ENCODE peak calls at places on chromosome 15, in six cellular contexts. G, L, R, V, O and I are unnamed samples.

GRCh38 chr15:32730677-32731654 is 13.2 kb downstream of the GREM1 start:
- DNase-seq in G (peak; percentile 77), L (no peak), O (peak; percentile 78), R (peak; percentile 94), V (peak; percentile 47), I (no peak)

GRCh38 chr15:61661791-61662190 is 398.5 kb downstream of the VPS13C start:
- DNase-seq in L (no peak), G (no peak), V (no peak), R (no peak), O (no peak), I (no peak)

GRCh38 chr15:94080416-94080815 is 150.9 kb upstream of the MCTP2 start:
- DNase-seq in G (no peak), O (no peak), R (no peak), L (peak; percentile 79), V (no peak), I (no peak)

GRCh38 chr15:99143655-99144610 is 39.1 kb downstream of the SYNM start:
- DNase-seq in R (peak; percentile 39), G (no peak), V (peak; percentile 35), L (peak; percentile 83), O (peak; percentile 52), I (peak; percentile 94)

GRCh38 chr15:64930778-64931240 is 19.1 kb downstream of the ANKDD1A start:
- DNase-seq in G (no peak), R (no peak), V (no peak), L (peak; percentile 64), O (no peak), I (no peak)

GRCh38 chr15:59392299-59392698 is 19.6 kb upstream of the MYO1E start:
- DNase-seq in R (no peak), L (no peak), G (no peak), V (no peak), O (no peak), I (no peak)

GRCh38 chr15:90592144-90592887 is 62.6 kb downstream of the CRTC3 start:
- DNase-seq in L (no peak), R (no peak), O (no peak), V (peak; percentile 7), G (no peak), I (no peak)

GRCh38 chr15:21261965-21262850 is 178.1 kb downstream of the POTEB3 start:
- DNase-seq in R (no peak), V (no peak), L (no peak), G (no peak), O (peak; percentile 27), I (peak; percentile 64)

GRCh38 chr15:59170295-59170881 is 36.3 kb upstream of the LDHAL6B start:
- DNase-seq in L (peak; percentile 86), R (peak; percentile 91), O (peak; percentile 50), G (no peak), V (peak; percentile 16), I (no peak)

GRCh38 chr15:65332662-65333440 is 28.4 kb downstream of the RNU5B-1 start:
- DNase-seq in G (no peak), R (no peak), V (no peak), O (no peak), L (no peak), I (no peak)

GRCh38 chr15:51623386-51623938 is 891 bp upstream of the DMXL2 start:
- DNase-seq in L (no peak), V (no peak), G (peak; percentile 41), O (peak; percentile 34), R (no peak), I (no peak)

GRCh38 chr15:96322401-96323249 is 7.9 kb upstream of the NR2F2 start:
- DNase-seq in O (no peak), L (no peak), G (no peak), V (no peak), R (no peak), I (peak; percentile 80)

GRCh38 chr15:62390793-62391543 is 225.9 kb upstream of the C2CD4B start:
- DNase-seq in L (peak; percentile 80), O (peak; percentile 42), V (peak; percentile 32), G (peak; percentile 34), R (peak; percentile 43), I (peak; percentile 74)

GRCh38 chr15:90449206-90449735 is 61.2 kb downstream of the IQGAP1 start:
- DNase-seq in R (no peak), L (no peak), G (no peak), O (no peak), V (no peak), I (no peak)

GRCh38 chr15:25182098-25182478 is 227.3 kb downstream of the SNRPN start:
- DNase-seq in O (peak; percentile 15), R (peak; percentile 9), V (no peak), G (no peak), L (peak; percentile 26), I (peak; percentile 35)

GRCh38 chr15:59687831-59688230 is 1.3 kb downstream of the BNIP2 start:
- DNase-seq in O (peak; percentile 27), G (no peak), R (no peak), L (no peak), V (peak; percentile 15), I (no peak)

GRCh38 chr15:69758291-69758771 is 305.7 kb downstream of the RPLP1 start:
- DNase-seq in L (no peak), O (no peak), R (no peak), G (no peak), V (no peak), I (no peak)

GRCh38 chr15:20106026-20106425 is 435.6 kb downstream of the GOLGA6L6 start:
- DNase-seq in L (peak; percentile 83), R (peak; percentile 26), O (no peak), G (no peak), V (no peak), I (peak; percentile 70)

GRCh38 chr15:64883097-64883581 is 28.6 kb upstream of the ANKDD1A start:
- DNase-seq in O (peak; percentile 42), L (no peak), R (no peak), G (no peak), V (no peak), I (no peak)

GRCh38 chr15:74977599-74977998 is 17.8 kb upstream of the SCAMP5 start:
- DNase-seq in G (no peak), V (no peak), R (no peak), O (no peak), L (no peak), I (no peak)

GRCh38 chr15:40771242-40771641 is 1.5 kb downstream of the C15orf62 start:
- DNase-seq in L (no peak), G (no peak), V (no peak), O (no peak), R (no peak), I (no peak)

GRCh38 chr15:89361451-89362202 is 27.0 kb upstream of the POLG start:
- DNase-seq in V (peak; percentile 22), G (peak; percentile 81), O (peak; percentile 47), L (no peak), R (peak; percentile 59), I (peak; percentile 73)

GRCh38 chr15:50944692-50945091 is 36.2 kb downstream of the AP4E1 start:
- DNase-seq in L (no peak), V (no peak), G (no peak), O (no peak), R (no peak), I (no peak)

GRCh38 chr15:101173233-101174119 is 78.4 kb downstream of the CHSY1 start:
- DNase-seq in G (no peak), R (no peak), L (peak; percentile 67), V (no peak), O (no peak), I (no peak)
- TF ChIP-seq POLR2AphosphoS5 in G (no peak), R (no peak), L (no peak), V (no peak), O (no peak), I (no peak)

GRCh38 chr15:44667039-44667360 is 3.5 kb upstream of the SPG11 start:
- DNase-seq in L (no peak), R (no peak), O (no peak), V (no peak), G (no peak), I (no peak)

GRCh38 chr15:44663410-44664272 is at the start of gene SPG11:
- DNase-seq in G (peak; percentile 94), L (peak; percentile 98), R (peak; percentile 99), O (peak; percentile 99), V (peak; percentile 96), I (peak; percentile 99)

GRCh38 chr15:44662478-44663409 is 718 bp downstream of the SPG11 start:
- DNase-seq in V (peak; percentile 61), R (peak; percentile 81), O (peak; percentile 85), L (peak; percentile 90), G (peak; percentile 60), I (peak; percentile 84)

GRCh38 chr15:44668925-44669324 is 5.5 kb upstream of the SPG11 start:
- DNase-seq in G (no peak), O (no peak), V (no peak), R (no peak), L (no peak), I (no peak)

DNA sequence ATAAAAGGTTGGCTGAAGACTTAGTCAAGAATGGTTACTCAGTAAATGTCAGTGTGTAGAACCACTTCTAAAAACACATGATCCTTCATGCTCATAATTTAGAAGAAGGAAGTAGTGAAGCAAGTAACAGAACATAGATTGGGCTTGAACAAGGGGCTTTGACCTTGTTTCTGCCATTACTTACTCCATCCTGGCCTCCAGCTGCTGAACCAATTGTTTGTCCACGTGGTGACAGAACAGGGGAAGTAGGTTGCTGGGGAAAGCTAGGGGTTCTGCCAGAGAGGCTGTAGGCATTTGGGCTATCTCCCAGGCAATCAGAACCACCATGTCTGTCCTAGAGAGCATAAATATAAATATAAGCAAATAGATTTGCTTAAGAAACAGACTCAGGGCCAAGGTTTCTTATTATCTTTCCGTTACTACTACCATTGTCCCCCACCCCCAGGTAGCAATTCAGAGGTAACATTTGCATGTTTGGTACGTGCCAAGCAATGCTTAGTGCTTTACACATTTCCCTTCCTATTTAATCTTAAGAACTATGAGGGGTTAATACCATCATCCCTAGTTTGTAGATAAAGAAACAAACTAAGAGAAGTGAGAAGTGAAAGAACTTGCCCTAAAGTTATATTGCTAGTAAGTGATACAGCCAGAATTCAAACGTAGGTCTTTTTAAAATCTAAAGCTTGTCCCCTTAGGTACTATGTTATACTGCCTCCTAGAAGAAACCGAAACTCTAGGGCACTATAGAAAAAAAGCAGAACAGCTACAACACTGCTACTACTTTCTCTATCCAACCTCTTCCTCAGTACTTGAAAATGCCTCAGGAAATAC is 3.0 kb upstream of the SPG11 start:
- DNase-seq in V (no peak), O (no peak), G (no peak), R (no peak), L (no peak), I (no peak)
- TF ChIP-seq EP300 in V (no peak), O (no peak), G (no peak), R (no peak), L (no peak), I (no peak)

DNA sequence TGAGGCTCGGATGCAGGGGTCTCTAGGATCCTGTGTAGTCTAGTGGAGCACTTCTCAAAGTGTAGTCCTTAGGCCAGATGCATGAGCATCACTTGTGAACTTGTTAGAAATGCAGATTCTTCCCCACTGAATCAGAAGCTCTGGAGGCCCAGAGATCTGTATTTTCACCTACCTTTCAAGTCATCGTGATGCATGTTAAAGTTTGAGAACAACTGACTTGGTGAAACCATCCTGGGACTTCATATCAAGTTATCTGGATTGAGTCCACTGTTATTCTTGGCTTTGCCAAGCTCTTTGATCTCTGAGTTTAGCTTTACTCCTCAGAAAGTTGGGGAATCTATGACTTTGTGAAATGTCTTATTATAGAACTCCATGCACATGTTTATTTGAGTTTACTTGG is 78.5 kb downstream of the ARNT2 start:
- DNase-seq in R (no peak), O (no peak), G (no peak), V (no peak), L (no peak), I (no peak)
- H3K4me1 ChIP-seq in R (peaks cover 6% of the 10 kb centered on the region), O (peaks cover 5% of the 10 kb centered on the region), G (no peaks in the 10 kb centered on the region), V (peaks cover 50% of the 10 kb centered on the region), L (peaks cover 18% of the 10 kb centered on the region), I (peaks cover 43% of the 10 kb centered on the region)

DNA sequence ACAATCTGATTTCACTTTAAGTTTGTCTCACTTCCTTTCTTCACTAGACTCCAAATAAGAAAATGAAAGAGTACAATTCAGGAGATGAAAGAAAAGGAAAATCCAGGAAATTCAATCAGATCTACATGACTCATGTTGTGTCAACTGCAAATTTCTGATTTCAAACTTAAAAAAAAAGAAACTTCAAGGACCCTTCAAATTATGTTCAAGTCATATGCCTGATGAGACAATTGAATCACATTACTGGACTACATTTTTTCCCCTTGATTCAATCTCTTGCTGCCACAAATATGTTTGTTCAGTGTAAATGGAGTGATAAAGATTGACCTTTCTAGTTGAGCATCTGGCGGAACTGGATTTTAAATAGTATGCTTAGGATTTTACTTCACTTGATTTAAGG is 37.4 kb downstream of the FRMD5 start:
- DNase-seq in R (no peak), L (no peak), G (no peak), O (no peak), V (peak; percentile 76), I (no peak)
- TF ChIP-seq POLR2AphosphoS5 in R (no peak), L (no peak), G (no peak), O (no peak), V (no peak), I (no peak)